ENCODE peak calls at places on chromosome X, in six cellular contexts. M is hepatocyte, O is endodermal cell, K is ovary, T is mucosa of descending colon, S is A549. Z is an unnamed sample. For H3K4me1, the result is how much of the 10 kb centered on the place peaks cover.

GRCh38 chrX:134801267-134801666 is 143.0 kb upstream of the PLAC1 start:
- DNase-seq in M (no peak), O (peak), K (no peak), T (no peak), S (no peak), Z (no peak)

GRCh38 chrX:116417968-116418367 is 18.4 kb upstream of the SLC6A14 start:
- DNase-seq in M (no peak), O (no peak), K (no peak), T (no peak), S (no peak), Z (no peak)

GRCh38 chrX:68897546-68897945 is 68.7 kb downstream of the EFNB1 start:
- DNase-seq in M (no peak), O (no peak), K (no peak), T (no peak), S (no peak), Z (no peak)

GRCh38 chrX:29666361-29666760 is 549.0 kb upstream of the MAGEB2 start:
- DNase-seq in M (no peak), O (no peak), K (no peak), T (no peak), S (no peak), Z (no peak)

GRCh38 chrX:71997320-71997719 is 86.7 kb downstream of the NHSL2 start:
- DNase-seq in M (no peak), O (peak), K (no peak), T (no peak), S (no peak), Z (no peak)

GRCh38 chrX:105636667-105637066 is 185.7 kb upstream of the NRK start:
- DNase-seq in M (no peak), O (peak), K (no peak), T (no peak), S (no peak), Z (no peak)

GRCh38 chrX:130975947-130976346 is 72.9 kb upstream of the ENOX2 start:
- DNase-seq in M (peak), O (peak), K (no peak), T (no peak), S (peak), Z (no peak)

GRCh38 chrX:19514791-19515614 is at the start of gene MAP3K15:
- DNase-seq in M (peak), O (peak), K (peak), T (no peak), S (peak), Z (peak)

GRCh38 chrX:43876680-43877079 is 5.6 kb downstream of the MAOB start:
- DNase-seq in M (no peak), O (no peak), K (no peak), T (no peak), S (no peak), Z (no peak)

GRCh38 chrX:13903405-13903804 is 86.5 kb upstream of the GPM6B start:
- DNase-seq in M (no peak), O (no peak), K (no peak), T (no peak), S (no peak), Z (no peak)

GRCh38 chrX:31459361-31459760 is 387.5 kb upstream of the FTHL17 start:
- DNase-seq in M (no peak), O (no peak), K (no peak), T (no peak), S (no peak), Z (no peak)

GRCh38 chrX:10119399-10119990 is 37.3 kb upstream of the CLCN4 start:
- DNase-seq in M (peak), O (peak), K (peak), T (no peak), S (peak), Z (no peak)

GRCh38 chrX:107199491-107199890 is 6.7 kb downstream of the NUP62CL start:
- DNase-seq in M (no peak), O (no peak), K (no peak), T (no peak), S (no peak), Z (no peak)

GRCh38 chrX:71815906-71816156 is 52.7 kb downstream of the CXorf49B start:
- DNase-seq in M (no peak), O (no peak), K (no peak), T (no peak), S (no peak), Z (no peak)

GRCh38 chrX:292900-293897 is 12.0 kb downstream of the PLCXD1 start:
- DNase-seq in M (no peak), O (no peak), K (no peak), T (peak), S (no peak), Z (no peak)

GRCh38 chrX:78957049-78957767 is 12.0 kb downstream of the P2RY10 start:
- DNase-seq in M (no peak), O (no peak), K (no peak), T (no peak), S (no peak), Z (no peak)

GRCh38 chrX:3169421-3169820 is 128.2 kb downstream of the ARSF start:
- DNase-seq in M (no peak), O (no peak), K (no peak), T (no peak), S (no peak), Z (no peak)

GRCh38 chrX:114583646-114584433 is at the start of gene HTR2C:
- DNase-seq in M (no peak), O (peak), K (no peak), T (no peak), S (no peak), Z (no peak)

GRCh38 chrX:131907488-131908314 is 115.4 kb upstream of the STK26 start:
- DNase-seq in M (no peak), O (peak), K (no peak), T (no peak), S (no peak), Z (no peak)

GRCh38 chrX:2572740-2573139 is 72.0 kb upstream of the DHRSX start:
- DNase-seq in M (no peak), O (no peak), K (no peak), T (no peak), S (peak), Z (no peak)

GRCh38 chrX:130688360-130688759 is 214.6 kb downstream of the ENOX2 start:
- DNase-seq in M (no peak), O (no peak), K (no peak), T (no peak), S (no peak), Z (no peak)

GRCh38 chrX:109347618-109348017 is 134.3 kb downstream of the GUCY2F start:
- DNase-seq in M (peak), O (peak), K (no peak), T (no peak), S (no peak), Z (no peak)

GRCh38 chrX:104392350-104392749 is 137.6 kb upstream of the ESX1 start:
- DNase-seq in M (no peak), O (no peak), K (no peak), T (no peak), S (no peak), Z (no peak)

GRCh38 chrX:72644946-72645345 is 69.2 kb downstream of the PHKA1 start:
- DNase-seq in M (no peak), O (no peak), K (no peak), T (no peak), S (no peak), Z (no peak)

GRCh38 chrX:9874483-9874882 is 88.3 kb downstream of the SHROOM2 start:
- DNase-seq in M (no peak), O (no peak), K (no peak), T (no peak), S (no peak), Z (no peak)

GRCh38 chrX:15157624-15158023 is 112.3 kb downstream of the ASB9 start:
- DNase-seq in M (no peak), O (no peak), K (no peak), T (no peak), S (no peak), Z (no peak)

GRCh38 chrX:134692233-134692632 is 34.0 kb upstream of the PLAC1 start:
- DNase-seq in M (no peak), O (no peak), K (no peak), T (no peak), S (no peak), Z (no peak)

GRCh38 chrX:96568088-96568487 is 116.6 kb upstream of the DIAPH2 start:
- DNase-seq in M (no peak), O (no peak), K (no peak), T (no peak), S (no peak), Z (no peak)

GRCh38 chrX:47900833-47901232 is 64.1 kb downstream of the ZNF81 start:
- DNase-seq in M (no peak), O (no peak), K (no peak), T (no peak), S (no peak), Z (no peak)

GRCh38 chrX:79130857-79131256 is 13.6 kb upstream of the GPR174 start:
- DNase-seq in M (no peak), O (peak), K (no peak), T (no peak), S (no peak), Z (no peak)

GRCh38 chrX:123219916-123220315 is 35.8 kb downstream of the GRIA3 start:
- DNase-seq in M (no peak), O (no peak), K (peak), T (no peak), S (no peak), Z (peak)

GRCh38 chrX:141928432-141928831 is 24.7 kb downstream of the MAGEC1 start:
- DNase-seq in M (no peak), O (no peak), K (no peak), T (no peak), S (no peak), Z (no peak)

GRCh38 chrX:132171478-132171877 is 43.7 kb upstream of the FRMD7 start:
- DNase-seq in M (no peak), O (no peak), K (no peak), T (no peak), S (no peak), Z (no peak)

GRCh38 chrX:65596270-65596669 is 61.7 kb upstream of the LAS1L start:
- DNase-seq in M (no peak), O (no peak), K (peak), T (no peak), S (no peak), Z (no peak)

GRCh38 chrX:19790829-19791228 is 96.6 kb downstream of the SH3KBP1 start:
- DNase-seq in M (no peak), O (no peak), K (no peak), T (no peak), S (no peak), Z (no peak)

GRCh38 chrX:103155201-103155600 is 59.7 kb upstream of the BEX4 start:
- DNase-seq in M (no peak), O (no peak), K (no peak), T (no peak), S (no peak), Z (no peak)

GRCh38 chrX:7132335-7133035 is 15.0 kb upstream of the STS start:
- DNase-seq in M (peak), O (peak), K (no peak), T (peak), S (peak), Z (no peak)

GRCh38 chrX:40871385-40872082 is 136.2 kb upstream of the MED14 start:
- DNase-seq in M (no peak), O (no peak), K (no peak), T (no peak), S (no peak), Z (no peak)

GRCh38 chrX:1336331-1337143 is at the start of gene IL3RA:
- DNase-seq in M (peak), O (no peak), K (no peak), T (peak), S (no peak), Z (no peak)
- H3K4me3 ChIP-seq in M (peak), O (no peak), K (peak), T (peak), S (peak), Z (peak)

GRCh38 chrX:119574394-119575266 is at the start of gene UBE2A:
- DNase-seq in M (peak), O (peak), K (peak), T (peak), S (peak), Z (peak)
- TF ChIP-seq CTCF in M (peak), O (peak), K (no peak), T (peak), S (peak), Z (peak)

GRCh38 chrX:48940404-48940955 is 16.9 kb downstream of the OTUD5 start:
- DNase-seq in M (no peak), O (no peak), K (no peak), T (no peak), S (no peak), Z (no peak)

GRCh38 chrX:48939417-48940228 is 17.8 kb downstream of the OTUD5 start:
- DNase-seq in M (no peak), O (no peak), K (no peak), T (no peak), S (no peak), Z (no peak)

GRCh38 chrX:48937065-48937907 is 18.5 kb upstream of the PIM2 start:
- DNase-seq in M (no peak), O (peak), K (no peak), T (peak), S (no peak), Z (peak)

GRCh38 chrX:48936429-48937064 is 17.7 kb upstream of the PIM2 start:
- DNase-seq in M (no peak), O (no peak), K (no peak), T (no peak), S (no peak), Z (no peak)

GRCh38 chrX:48938721-48939416 is 18.5 kb downstream of the OTUD5 start:
- DNase-seq in M (no peak), O (no peak), K (no peak), T (peak), S (no peak), Z (no peak)
- H3K4me1 ChIP-seq in M (under half), O (under half), K (under half), T (under half), S (under half), Z (under half)

DNA sequence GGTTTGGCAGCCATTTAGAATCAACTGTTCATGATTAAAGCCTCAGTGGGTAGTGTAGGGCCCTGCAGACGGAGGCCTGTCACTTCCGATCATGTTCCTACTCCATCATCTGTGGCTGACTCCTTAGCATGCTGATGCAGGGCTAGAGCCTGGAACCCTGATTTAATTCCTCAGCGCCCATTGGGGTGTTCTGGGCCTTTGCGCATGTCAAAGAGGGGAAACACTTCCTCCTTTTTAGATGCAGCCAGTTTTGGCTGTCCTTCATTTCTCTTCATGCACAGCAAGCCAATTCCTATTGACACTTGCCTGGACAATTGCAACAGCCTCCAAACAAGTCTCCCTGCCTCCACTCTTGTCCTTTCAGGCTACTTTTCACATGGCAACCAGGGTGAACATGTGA is 51.9 kb upstream of the MAGEA4 start:
- DNase-seq in M (no peak), O (no peak), K (no peak), T (no peak), S (no peak), Z (no peak)
- H3K4me3 ChIP-seq in M (no peak), O (no peak), K (no peak), T (no peak), S (no peak), Z (no peak)

GRCh38 chrX:12115377-12115776 is 22.9 kb upstream of the FRMPD4 start:
- DNase-seq in M (no peak), O (peak), K (no peak), T (no peak), S (no peak), Z (no peak)
- TF ChIP-seq CTCF in M (no peak), O (peak), K (no peak), T (no peak), S (no peak), Z (no peak)

DNA sequence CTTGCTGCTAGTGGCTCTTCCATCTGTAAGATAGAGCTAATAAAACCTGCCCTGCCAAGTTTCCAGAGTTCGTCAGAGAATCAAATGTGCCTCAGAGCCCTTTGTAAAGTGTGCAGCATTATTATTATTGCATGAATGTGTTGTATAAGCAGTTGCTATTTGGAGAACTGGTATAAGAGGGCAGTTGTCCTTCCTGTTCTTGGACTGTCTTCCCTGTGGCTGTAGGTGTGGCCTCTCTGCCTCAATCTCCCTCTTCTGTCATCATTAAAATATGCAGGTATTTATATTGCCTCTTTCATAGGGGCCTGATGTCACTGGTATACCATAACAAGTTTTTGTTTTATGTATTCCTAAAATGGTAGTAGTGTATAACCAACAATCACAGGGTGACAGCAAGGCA is 3.8 kb downstream of the MTM1 start:
- DNase-seq in M (no peak), O (no peak), K (no peak), T (no peak), S (no peak), Z (no peak)
- H3K4me1 ChIP-seq in M (under half), O (under half), K (under half), T (under half), S (half or more), Z (half or more)

GRCh38 chrX:17441965-17442364 is 67.0 kb downstream of the NHS start:
- DNase-seq in M (no peak), O (no peak), K (no peak), T (no peak), S (no peak), Z (no peak)
- H3K4me3 ChIP-seq in M (no peak), O (no peak), K (no peak), T (no peak), S (no peak), Z (no peak)